ENCODE peak calls at places on chromosomes 2 and 18, in four cellular contexts. F is neural crest cell; Z is K562; K is activated naive CD4-positive, alpha-beta T cell treated with anti-CD3 and anti-CD28 coated beads, Interleukin-2, amount 50 U/mL, for 16 hours. X is an unnamed sample.

GRCh38 chr2:149765636-149766035 is 178.1 kb upstream of the MMADHC start:
- DNase-seq in F (no peak), Z (no peak), K (no peak), X (no peak)

GRCh38 chr2:212939777-212940531 is 211.5 kb downstream of the IKZF2 start:
- DNase-seq in F (no peak), Z (no peak), K (no peak), X (no peak)

GRCh38 chr2:27494284-27494943 is 586 bp downstream of the FNDC4 start:
- DNase-seq in F (no peak), Z (no peak), K (no peak), X (no peak)

GRCh38 chr18:59232309-59233016 is 12.5 kb downstream of the GRP start:
- DNase-seq in F (no peak), Z (no peak), K (no peak), X (no peak)

GRCh38 chr2:215711484-215712034 is 275.7 kb upstream of the FN1 start:
- DNase-seq in F (no peak), Z (no peak), K (no peak), X (no peak)

GRCh38 chr2:228731517-228731916 is 539.6 kb downstream of the PID1 start:
- DNase-seq in F (no peak), Z (no peak), K (no peak), X (no peak)

GRCh38 chr2:101961287-101962242 is 30.2 kb upstream of the IL1R2 start:
- DNase-seq in F (no peak), Z (no peak), K (no peak), X (no peak)

GRCh38 chr2:82027901-82028570 is 1723.5 kb upstream of the LRRTM1 start:
- DNase-seq in F (no peak), Z (no peak), K (no peak), X (no peak)

GRCh38 chr2:241858206-241859016 is at the start of gene PDCD1:
- DNase-seq in F (no peak), Z (peak; percentile 79), K (peak; percentile 69), X (no peak)

GRCh38 chr2:6372317-6372903 is 493.3 kb downstream of the CMPK2 start:
- DNase-seq in F (no peak), Z (no peak), K (no peak), X (no peak)

GRCh38 chr2:109521233-109521632 is 92.5 kb downstream of the SEPTIN10 start:
- DNase-seq in F (no peak), Z (no peak), K (no peak), X (no peak)

GRCh38 chr2:120546077-120546864 is 189.4 kb upstream of the GLI2 start:
- DNase-seq in F (no peak), Z (no peak), K (no peak), X (no peak)

GRCh38 chr2:234611209-234611608 is 114.3 kb upstream of the ARL4C start:
- DNase-seq in F (no peak), Z (no peak), K (no peak), X (no peak)

GRCh38 chr2:88108796-88109195 is 19.1 kb downstream of the FABP1 start:
- DNase-seq in F (no peak), Z (no peak), K (no peak), X (no peak)

GRCh38 chr2:100834221-100834620 is 14.3 kb downstream of the NPAS2 start:
- DNase-seq in F (no peak), Z (no peak), K (no peak), X (no peak)

GRCh38 chr2:241425368-241425767 is 69.3 kb downstream of the FARP2 start:
- DNase-seq in F (no peak), Z (no peak), K (no peak), X (no peak)

GRCh38 chr2:96665083-96665569 is 22.6 kb downstream of the FER1L5 start:
- DNase-seq in F (no peak), Z (no peak), K (no peak), X (no peak)

GRCh38 chr2:70978388-70979357 is at the start of gene ANKRD53:
- DNase-seq in F (peak; percentile 67), Z (no peak), K (no peak), X (peak; percentile 75)

GRCh38 chr18:62852851-62853250 is 137.5 kb downstream of the PHLPP1 start:
- DNase-seq in F (no peak), Z (no peak), K (no peak), X (no peak)

GRCh38 chr2:79219383-79219988 is 59.9 kb upstream of the REG3A start:
- DNase-seq in F (peak; percentile 45), Z (peak; percentile 41), K (no peak), X (peak; percentile 31)

GRCh38 chr2:239222346-239223028 is 178.3 kb downstream of the HDAC4 start:
- DNase-seq in F (no peak), Z (no peak), K (no peak), X (no peak)

GRCh38 chr2:196205891-196206408 is 34.6 kb upstream of the STK17B start:
- DNase-seq in F (no peak), Z (no peak), K (no peak), X (no peak)

GRCh38 chr2:88170472-88170892 is 336 bp downstream of the THNSL2 start:
- DNase-seq in F (peak; percentile 11), Z (no peak), K (no peak), X (no peak)

GRCh38 chr2:54839526-54840255 is 116.2 kb downstream of the EML6 start:
- DNase-seq in F (no peak), Z (no peak), K (no peak), X (no peak)

GRCh38 chr2:121088251-121089004 is 196.6 kb downstream of the TFCP2L1 start:
- DNase-seq in F (no peak), Z (no peak), K (no peak), X (no peak)

GRCh38 chr2:220703279-220703678 is 868.8 kb downstream of the EPHA4 start:
- DNase-seq in F (no peak), Z (no peak), K (no peak), X (no peak)

GRCh38 chr2:187316040-187316439 is 132.0 kb downstream of the CALCRL start:
- DNase-seq in F (no peak), Z (no peak), K (no peak), X (no peak)

GRCh38 chr2:203650860-203651613 is 55.4 kb upstream of the CD28 start:
- DNase-seq in F (no peak), Z (peak; percentile 8), K (no peak), X (no peak)

GRCh38 chr18:24398515-24398914 is 891 bp upstream of the OSBPL1A start:
- DNase-seq in F (no peak), Z (no peak), K (no peak), X (no peak)

GRCh38 chr2:150596071-150596470 is 108.6 kb upstream of the RND3 start:
- DNase-seq in F (no peak), Z (no peak), K (no peak), X (no peak)

GRCh38 chr2:14941151-14941631 is 308.7 kb downstream of the LRATD1 start:
- DNase-seq in F (no peak), Z (no peak), K (no peak), X (no peak)

X was measured in progenitor cell of endocrine pancreas.